ENCODE peak calls at places on chromosomes 11 and 22, in five cellular contexts. T, E, D, F and G are unnamed samples.

GRCh38 chr11:110883266-110883665 is 171.0 kb upstream of the ARHGAP20 start:
- DNase-seq in D (no peak), T (no peak), E (no peak), F (peak), G (no peak)

GRCh38 chr22:39457546-39458442 is 982 bp downstream of the MGAT3 start:
- DNase-seq in F (no peak), T (no peak), D (no peak), E (peak), G (no peak)

GRCh38 chr11:32884770-32885384 is 7.7 kb upstream of the QSER1 start:
- DNase-seq in E (peak), F (peak), D (no peak), T (no peak), G (no peak)

GRCh38 chr11:6206456-6207180 is 1.3 kb downstream of the C11orf42 start:
- DNase-seq in E (no peak), T (no peak), D (no peak), F (no peak), G (no peak)

GRCh38 chr11:119115484-119116234 is 5.7 kb upstream of the HINFP start:
- DNase-seq in D (no peak), E (peak), T (no peak), F (no peak), G (no peak)

GRCh38 chr11:102430158-102430836 is 22.3 kb downstream of the TMEM123 start:
- DNase-seq in T (peak), F (peak), E (no peak), D (no peak), G (peak)

GRCh38 chr22:49492756-49493251 is 334.9 kb downstream of the BRD1 start:
- DNase-seq in F (no peak), T (no peak), D (no peak), E (no peak), G (no peak)

GRCh38 chr11:47130541-47130940 is 46.1 kb downstream of the ARFGAP2 start:
- DNase-seq in D (no peak), E (peak), F (no peak), T (no peak), G (no peak)

GRCh38 chr11:11842426-11843008 is 745 bp downstream of the USP47 start:
- DNase-seq in E (no peak), T (peak), D (peak), F (peak), G (peak)

GRCh38 chr11:56950510-56950909 is 38.2 kb upstream of the OR5AK2 start:
- DNase-seq in T (no peak), F (peak), D (no peak), E (no peak), G (no peak)

GRCh38 chr11:73295259-73295995 is 12.6 kb upstream of the ARHGEF17 start:
- DNase-seq in D (peak), F (peak), T (peak), E (peak), G (peak)

GRCh38 chr11:65773784-65774411 is 6.9 kb downstream of the AP5B1 start:
- DNase-seq in T (no peak), F (peak), D (no peak), E (peak), G (no peak)

GRCh38 chr11:40241524-40242037 is 1217.9 kb downstream of the LRRC4C start:
- DNase-seq in F (no peak), T (peak), D (no peak), E (no peak), G (no peak)

GRCh38 chr11:63427971-63428508 is 58.5 kb downstream of the SLC22A9 start:
- DNase-seq in D (no peak), F (no peak), T (no peak), E (peak), G (no peak)

GRCh38 chr11:125591659-125592304 is 870 bp upstream of the STT3A start:
- DNase-seq in E (peak), D (peak), T (peak), F (peak), G (peak)

GRCh38 chr11:8649361-8649760 is 33.1 kb downstream of the TRIM66 start:
- DNase-seq in E (no peak), F (peak), T (peak), D (no peak), G (peak)

GRCh38 chr11:129973809-129974208 is 28.8 kb downstream of the PRDM10 start:
- DNase-seq in D (no peak), T (no peak), E (peak), F (no peak), G (no peak)

GRCh38 chr11:44621140-44621681 is 55.7 kb downstream of the CD82 start:
- DNase-seq in D (peak), F (peak), E (peak), T (peak), G (peak)

GRCh38 chr11:2434506-2435255 is 9.6 kb downstream of the TRPM5 start:
- DNase-seq in D (no peak), E (no peak), F (no peak), T (no peak), G (no peak)

GRCh38 chr22:22520667-22521602 is 865 bp upstream of the ZNF280A start:
- DNase-seq in F (no peak), T (peak), E (peak), D (no peak), G (no peak)